ENCODE peak calls at places on chromosomes 12 and 14, in five cellular contexts. One of them, this sample, is unnamed.

GRCh38 chr14:90924618-90925345 is 108.6 kb upstream of the TTC7B start:
- DNase-seq in ACHN: peak
- DNase-seq in head of caudate nucleus: no peak
- DNase-seq in stimulated activated CD4-positive, alpha-beta T cell treated with anti-CD3 and anti-CD28 coated beads, Interleukin-1b, Interleukin-23, amount 100 ng/mL, for 24 hours: no peak
- DNase-seq in effector CD4-positive, alpha-beta T cell: no peak
- DNase-seq in this sample: no peak

GRCh38 chr12:118432812-118433540 is 56.6 kb downstream of the SUDS3 start:
- DNase-seq in ACHN: no peak
- DNase-seq in head of caudate nucleus: no peak
- DNase-seq in stimulated activated CD4-positive, alpha-beta T cell treated with anti-CD3 and anti-CD28 coated beads, Interleukin-1b, Interleukin-23, amount 100 ng/mL, for 24 hours: no peak
- DNase-seq in effector CD4-positive, alpha-beta T cell: no peak
- DNase-seq in this sample: no peak

GRCh38 chr14:100890044-100890443 is 13.5 kb downstream of the RTL1 start:
- DNase-seq in ACHN: no peak
- DNase-seq in head of caudate nucleus: peak
- DNase-seq in stimulated activated CD4-positive, alpha-beta T cell treated with anti-CD3 and anti-CD28 coated beads, Interleukin-1b, Interleukin-23, amount 100 ng/mL, for 24 hours: no peak
- DNase-seq in effector CD4-positive, alpha-beta T cell: no peak
- DNase-seq in this sample: no peak

GRCh38 chr14:41604793-41605534 is 1.7 kb upstream of the LRFN5 start:
- DNase-seq in ACHN: no peak
- DNase-seq in head of caudate nucleus: peak
- DNase-seq in stimulated activated CD4-positive, alpha-beta T cell treated with anti-CD3 and anti-CD28 coated beads, Interleukin-1b, Interleukin-23, amount 100 ng/mL, for 24 hours: no peak
- DNase-seq in effector CD4-positive, alpha-beta T cell: no peak
- DNase-seq in this sample: no peak

GRCh38 chr12:4281173-4281654 is 7.7 kb downstream of the CCND2 start:
- DNase-seq in ACHN: no peak
- DNase-seq in head of caudate nucleus: no peak
- DNase-seq in stimulated activated CD4-positive, alpha-beta T cell treated with anti-CD3 and anti-CD28 coated beads, Interleukin-1b, Interleukin-23, amount 100 ng/mL, for 24 hours: no peak
- DNase-seq in effector CD4-positive, alpha-beta T cell: no peak
- DNase-seq in this sample: no peak

GRCh38 chr12:128606040-128606439 is 217.7 kb downstream of the SLC15A4 start:
- DNase-seq in ACHN: no peak
- DNase-seq in head of caudate nucleus: no peak
- DNase-seq in stimulated activated CD4-positive, alpha-beta T cell treated with anti-CD3 and anti-CD28 coated beads, Interleukin-1b, Interleukin-23, amount 100 ng/mL, for 24 hours: no peak
- DNase-seq in effector CD4-positive, alpha-beta T cell: no peak
- DNase-seq in this sample: no peak

GRCh38 chr14:28773917-28774691 is 7.5 kb downstream of the FOXG1 start:
- DNase-seq in ACHN: no peak
- DNase-seq in head of caudate nucleus: peak
- DNase-seq in stimulated activated CD4-positive, alpha-beta T cell treated with anti-CD3 and anti-CD28 coated beads, Interleukin-1b, Interleukin-23, amount 100 ng/mL, for 24 hours: no peak
- DNase-seq in effector CD4-positive, alpha-beta T cell: no peak
- DNase-seq in this sample: no peak

GRCh38 chr12:103503546-103504480 is 8.0 kb upstream of the C12orf42 start:
- DNase-seq in ACHN: peak
- DNase-seq in head of caudate nucleus: no peak
- DNase-seq in stimulated activated CD4-positive, alpha-beta T cell treated with anti-CD3 and anti-CD28 coated beads, Interleukin-1b, Interleukin-23, amount 100 ng/mL, for 24 hours: no peak
- DNase-seq in effector CD4-positive, alpha-beta T cell: peak
- DNase-seq in this sample: no peak

GRCh38 chr14:90704362-90705051 is 111.7 kb downstream of the TTC7B start:
- DNase-seq in ACHN: no peak
- DNase-seq in head of caudate nucleus: no peak
- DNase-seq in stimulated activated CD4-positive, alpha-beta T cell treated with anti-CD3 and anti-CD28 coated beads, Interleukin-1b, Interleukin-23, amount 100 ng/mL, for 24 hours: no peak
- DNase-seq in effector CD4-positive, alpha-beta T cell: no peak
- DNase-seq in this sample: no peak

GRCh38 chr14:33401326-33401725 is 462.6 kb downstream of the NPAS3 start:
- DNase-seq in ACHN: no peak
- DNase-seq in head of caudate nucleus: no peak
- DNase-seq in stimulated activated CD4-positive, alpha-beta T cell treated with anti-CD3 and anti-CD28 coated beads, Interleukin-1b, Interleukin-23, amount 100 ng/mL, for 24 hours: no peak
- DNase-seq in effector CD4-positive, alpha-beta T cell: no peak
- DNase-seq in this sample: no peak

GRCh38 chr12:110426300-110426910 is 22.9 kb upstream of the ANAPC7 start:
- DNase-seq in ACHN: no peak
- DNase-seq in head of caudate nucleus: no peak
- DNase-seq in stimulated activated CD4-positive, alpha-beta T cell treated with anti-CD3 and anti-CD28 coated beads, Interleukin-1b, Interleukin-23, amount 100 ng/mL, for 24 hours: no peak
- DNase-seq in effector CD4-positive, alpha-beta T cell: no peak
- DNase-seq in this sample: no peak

GRCh38 chr14:55133416-55133815 is 4.4 kb downstream of the LGALS3 start:
- DNase-seq in ACHN: no peak
- DNase-seq in head of caudate nucleus: no peak
- DNase-seq in stimulated activated CD4-positive, alpha-beta T cell treated with anti-CD3 and anti-CD28 coated beads, Interleukin-1b, Interleukin-23, amount 100 ng/mL, for 24 hours: no peak
- DNase-seq in effector CD4-positive, alpha-beta T cell: no peak
- DNase-seq in this sample: no peak

GRCh38 chr12:111361073-111361716 is 7.7 kb downstream of the PHETA1 start:
- DNase-seq in ACHN: no peak
- DNase-seq in head of caudate nucleus: no peak
- DNase-seq in stimulated activated CD4-positive, alpha-beta T cell treated with anti-CD3 and anti-CD28 coated beads, Interleukin-1b, Interleukin-23, amount 100 ng/mL, for 24 hours: no peak
- DNase-seq in effector CD4-positive, alpha-beta T cell: no peak
- DNase-seq in this sample: no peak

GRCh38 chr12:109782322-109782695 is 50.9 kb downstream of the TRPV4 start:
- DNase-seq in ACHN: no peak
- DNase-seq in head of caudate nucleus: no peak
- DNase-seq in stimulated activated CD4-positive, alpha-beta T cell treated with anti-CD3 and anti-CD28 coated beads, Interleukin-1b, Interleukin-23, amount 100 ng/mL, for 24 hours: no peak
- DNase-seq in effector CD4-positive, alpha-beta T cell: no peak
- DNase-seq in this sample: no peak

GRCh38 chr12:26014085-26014484 is 55.6 kb downstream of the RASSF8 start:
- DNase-seq in ACHN: no peak
- DNase-seq in head of caudate nucleus: no peak
- DNase-seq in stimulated activated CD4-positive, alpha-beta T cell treated with anti-CD3 and anti-CD28 coated beads, Interleukin-1b, Interleukin-23, amount 100 ng/mL, for 24 hours: no peak
- DNase-seq in effector CD4-positive, alpha-beta T cell: no peak
- DNase-seq in this sample: no peak

GRCh38 chr12:120012067-120012621 is 23.1 kb downstream of the BICDL1 start:
- DNase-seq in ACHN: no peak
- DNase-seq in head of caudate nucleus: no peak
- DNase-seq in stimulated activated CD4-positive, alpha-beta T cell treated with anti-CD3 and anti-CD28 coated beads, Interleukin-1b, Interleukin-23, amount 100 ng/mL, for 24 hours: peak
- DNase-seq in effector CD4-positive, alpha-beta T cell: peak
- DNase-seq in this sample: no peak

GRCh38 chr12:110528277-110528839 is 26.2 kb downstream of the RAD9B start:
- DNase-seq in ACHN: no peak
- DNase-seq in head of caudate nucleus: no peak
- DNase-seq in stimulated activated CD4-positive, alpha-beta T cell treated with anti-CD3 and anti-CD28 coated beads, Interleukin-1b, Interleukin-23, amount 100 ng/mL, for 24 hours: no peak
- DNase-seq in effector CD4-positive, alpha-beta T cell: no peak
- DNase-seq in this sample: no peak

GRCh38 chr12:85155791-85156190 is 119.6 kb downstream of the LRRIQ1 start:
- DNase-seq in ACHN: peak
- DNase-seq in head of caudate nucleus: no peak
- DNase-seq in stimulated activated CD4-positive, alpha-beta T cell treated with anti-CD3 and anti-CD28 coated beads, Interleukin-1b, Interleukin-23, amount 100 ng/mL, for 24 hours: no peak
- DNase-seq in effector CD4-positive, alpha-beta T cell: no peak
- DNase-seq in this sample: no peak

GRCh38 chr12:21248679-21249078 is 86.0 kb downstream of the SLCO1A2 start:
- DNase-seq in ACHN: peak
- DNase-seq in head of caudate nucleus: no peak
- DNase-seq in stimulated activated CD4-positive, alpha-beta T cell treated with anti-CD3 and anti-CD28 coated beads, Interleukin-1b, Interleukin-23, amount 100 ng/mL, for 24 hours: no peak
- DNase-seq in effector CD4-positive, alpha-beta T cell: no peak
- DNase-seq in this sample: no peak

GRCh38 chr12:114799574-114800487 is 115.9 kb upstream of the TBX3 start:
- DNase-seq in ACHN: no peak
- DNase-seq in head of caudate nucleus: no peak
- DNase-seq in stimulated activated CD4-positive, alpha-beta T cell treated with anti-CD3 and anti-CD28 coated beads, Interleukin-1b, Interleukin-23, amount 100 ng/mL, for 24 hours: no peak
- DNase-seq in effector CD4-positive, alpha-beta T cell: no peak
- DNase-seq in this sample: no peak

GRCh38 chr14:102594514-102595175 is 2.2 kb downstream of the RCOR1 start:
- DNase-seq in ACHN: peak
- DNase-seq in head of caudate nucleus: no peak
- DNase-seq in stimulated activated CD4-positive, alpha-beta T cell treated with anti-CD3 and anti-CD28 coated beads, Interleukin-1b, Interleukin-23, amount 100 ng/mL, for 24 hours: no peak
- DNase-seq in effector CD4-positive, alpha-beta T cell: peak
- DNase-seq in this sample: peak

GRCh38 chr14:30572771-30573170 is 13.8 kb downstream of the G2E3 start:
- DNase-seq in ACHN: no peak
- DNase-seq in head of caudate nucleus: no peak
- DNase-seq in stimulated activated CD4-positive, alpha-beta T cell treated with anti-CD3 and anti-CD28 coated beads, Interleukin-1b, Interleukin-23, amount 100 ng/mL, for 24 hours: no peak
- DNase-seq in effector CD4-positive, alpha-beta T cell: no peak
- DNase-seq in this sample: no peak

GRCh38 chr12:98656289-98657101 is 11.4 kb downstream of the APAF1 start:
- DNase-seq in ACHN: no peak
- DNase-seq in head of caudate nucleus: no peak
- DNase-seq in stimulated activated CD4-positive, alpha-beta T cell treated with anti-CD3 and anti-CD28 coated beads, Interleukin-1b, Interleukin-23, amount 100 ng/mL, for 24 hours: no peak
- DNase-seq in effector CD4-positive, alpha-beta T cell: no peak
- DNase-seq in this sample: no peak

GRCh38 chr14:99884834-99885648 is 91.8 kb downstream of the EML1 start:
- DNase-seq in ACHN: peak
- DNase-seq in head of caudate nucleus: no peak
- DNase-seq in stimulated activated CD4-positive, alpha-beta T cell treated with anti-CD3 and anti-CD28 coated beads, Interleukin-1b, Interleukin-23, amount 100 ng/mL, for 24 hours: no peak
- DNase-seq in effector CD4-positive, alpha-beta T cell: peak
- DNase-seq in this sample: peak

This sample was measured in Panc1.